ENCODE peak calls at places on chromosomes 13 and 19, in five cellular contexts. A is HCT116, G is PC-3, K is GM23248, U is fibroblast of lung. P is an unnamed sample.

GRCh38 chr13:31380728-31381127 is 181.0 kb downstream of the B3GLCT start:
- DNase-seq in K (no peak), G (no peak), U (no peak), A (no peak), P (no peak)

GRCh38 chr13:47087841-47088240 is 191.0 kb upstream of the HTR2A start:
- DNase-seq in K (peak; percentile 90), G (no peak), A (no peak), U (peak; percentile 85), P (no peak)

GRCh38 chr13:74667656-74668055 is 533.5 kb upstream of the KLF12 start:
- DNase-seq in U (no peak), A (no peak), G (no peak), K (no peak), P (no peak)

GRCh38 chr13:113369881-113370280 is 6.0 kb upstream of the GRTP1 start:
- DNase-seq in U (no peak), G (no peak), A (no peak), K (no peak), P (no peak)

GRCh38 chr13:109209526-109209925 is 576.9 kb downstream of the IRS2 start:
- DNase-seq in U (no peak), K (no peak), A (no peak), G (peak; percentile 80), P (no peak)

GRCh38 chr13:28370448-28370847 is 124.5 kb downstream of the FLT1 start:
- DNase-seq in G (no peak), K (no peak), U (no peak), A (no peak), P (no peak)

GRCh38 chr19:860481-861098 is 1.1 kb downstream of the CFD start:
- DNase-seq in A (peak; percentile 73), G (peak; percentile 77), K (peak; percentile 85), U (peak; percentile 47), P (no peak)

GRCh38 chr13:107864543-107865460 is 350.5 kb downstream of the LIG4 start:
- DNase-seq in A (no peak), K (peak; percentile 87), G (peak; percentile 82), U (peak; percentile 71), P (peak; percentile 63)

DNA sequence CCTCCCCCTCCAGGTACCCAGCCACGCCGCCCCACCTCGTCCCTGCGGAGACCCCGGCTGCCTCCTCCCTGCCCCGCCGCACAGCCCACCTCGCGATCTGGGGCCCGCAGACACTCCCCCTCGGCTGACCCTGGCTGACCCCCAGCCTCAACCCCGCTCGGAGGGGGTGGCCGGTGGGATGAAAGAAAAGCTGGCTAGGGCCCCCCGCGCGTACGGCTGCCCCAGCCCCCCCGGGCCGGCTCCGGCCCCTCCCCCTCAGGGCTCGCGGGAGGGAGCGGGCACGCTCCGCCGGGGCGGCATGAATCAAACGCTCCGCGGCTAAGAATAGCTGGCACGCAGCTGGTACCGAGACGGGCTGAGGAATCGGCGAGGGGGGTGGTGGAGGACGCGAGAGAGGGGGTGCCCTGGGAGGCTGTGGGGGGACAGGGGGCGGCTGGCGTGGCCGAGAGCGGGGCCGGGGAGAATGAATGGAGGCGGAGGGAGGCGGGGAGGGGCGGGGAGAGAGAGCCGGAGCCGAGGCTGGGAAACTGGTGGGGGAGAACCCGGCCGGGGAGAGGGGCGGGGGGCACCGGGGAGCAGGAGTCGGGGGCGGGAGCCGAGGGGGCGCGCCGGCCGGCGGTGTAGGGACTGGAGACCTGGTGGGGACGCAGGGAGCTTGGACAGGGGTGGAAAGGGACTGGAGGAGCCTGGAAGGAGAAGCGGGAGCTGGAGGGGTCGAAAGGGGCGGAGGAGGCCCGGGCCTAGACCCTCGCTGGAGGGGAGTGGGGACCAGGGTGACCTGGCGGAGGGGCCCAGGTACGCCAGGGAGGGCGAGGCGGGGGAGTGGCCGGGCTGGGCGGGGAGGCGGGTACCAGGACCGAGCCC is 1.1 kb downstream of the SHANK1 start:
- DNase-seq in G (no peak), U (no peak), A (no peak), K (peak; percentile 65), P (no peak)
- TF ChIP-seq EZH2 in G (peak; percentile 70), U (no peak), A (no peak), K (no peak), P (no peak)

DNA sequence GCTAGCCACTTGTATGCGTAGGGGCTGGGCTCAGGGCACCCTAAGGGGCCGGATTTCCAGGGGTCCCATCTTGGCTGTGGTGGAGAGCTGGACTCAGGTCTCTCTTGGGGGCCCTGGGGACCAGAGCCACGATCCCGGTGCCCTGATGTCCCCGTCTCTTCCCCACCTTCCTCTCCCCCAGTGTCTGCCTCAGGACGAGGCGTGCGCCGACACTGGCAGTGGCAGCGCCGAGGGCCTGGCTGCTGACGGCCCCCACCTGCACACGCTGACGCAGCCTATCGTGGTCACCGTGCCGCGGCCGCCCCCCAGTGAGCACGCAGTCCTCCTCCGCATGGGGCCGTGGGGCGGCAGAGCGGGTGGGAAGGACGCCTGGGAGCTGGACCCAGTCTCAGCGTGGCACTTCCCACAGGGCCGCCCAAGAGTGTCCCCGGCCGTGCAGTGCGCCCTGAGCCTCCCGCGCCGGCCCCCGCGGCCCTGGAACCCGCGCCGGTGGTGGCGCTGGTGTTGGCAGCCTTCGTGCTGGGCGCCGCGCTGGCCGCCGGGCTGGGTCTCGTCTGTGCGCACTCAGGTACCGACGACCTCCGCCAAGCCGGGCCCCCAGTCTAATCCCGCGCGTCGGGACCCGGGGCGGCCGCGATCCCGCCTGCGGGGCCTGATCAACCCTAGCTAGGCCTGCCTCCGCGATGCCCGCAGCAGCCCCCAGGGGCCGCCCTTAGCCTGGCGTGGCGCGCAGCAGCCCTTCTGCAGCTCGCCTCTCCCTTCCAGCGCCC is 2.7 kb upstream of the SNAPC2 start:
- DNase-seq in A (no peak), U (peak; percentile 48), G (peak; percentile 75), K (peak; percentile 88), P (no peak)
- H3K9ac ChIP-seq in A (peak overlapping the region; percentile 89), U (peak overlapping the region; percentile 30), G (peak overlapping the region; percentile 73), K (peak overlapping the region; percentile 73), P (no peak overlapping the region)

GRCh38 chr13:49524740-49525501 is 29.2 kb downstream of the PHF11 start:
- DNase-seq in A (no peak), G (peak; percentile 11), U (no peak), K (no peak), P (no peak)
- TF ChIP-seq EZH2 in A (no peak), G (no peak), U (no peak), K (no peak), P (no peak)

GRCh38 chr19:19096641-19097627 is 33.1 kb downstream of the SLC25A42 start:
- DNase-seq in U (no peak), K (no peak), G (no peak), A (peak; percentile 71), P (no peak)
- H3K9ac ChIP-seq in U (no peak overlapping the region), K (no peak overlapping the region), G (no peak overlapping the region), A (peak overlapping the region; percentile 55), P (no peak overlapping the region)

P was measured in SK-N-MC.